ENCODE peak calls at places on chromosomes 11 and 22, in eight cellular contexts. I, E, Y, Z, R, N, W and L are unnamed samples.

GRCh38 chr11:107017433-107018227 is 646 bp downstream of the GUCY1A2 start:
- DNase-seq in N (no peak), I (no peak), R (peak), E (peak), W (peak), Z (peak), Y (peak), L (no peak)

GRCh38 chr11:520428-521178 is 13.6 kb upstream of the RNH1 start:
- DNase-seq in R (no peak), Y (no peak), E (peak), I (no peak), W (no peak), Z (no peak), N (no peak), L (no peak)

GRCh38 chr22:23845661-23846469 is 7.1 kb upstream of the DERL3 start:
- DNase-seq in W (no peak), N (no peak), E (peak), R (no peak), Z (no peak), I (no peak), Y (no peak), L (no peak)

GRCh38 chr11:86760577-86760976 is 39.8 kb upstream of the PRSS23 start:
- DNase-seq in R (no peak), E (no peak), W (no peak), I (no peak), Y (no peak), Z (no peak), N (no peak), L (no peak)

GRCh38 chr11:12745787-12746186 is 71.6 kb downstream of the TEAD1 start:
- DNase-seq in N (no peak), R (no peak), E (no peak), Z (no peak), Y (no peak), I (no peak), W (no peak), L (no peak)

GRCh38 chr11:12052676-12053605 is 44.5 kb upstream of the DKK3 start:
- DNase-seq in Z (no peak), Y (no peak), R (no peak), E (no peak), I (no peak), W (no peak), N (no peak), L (no peak)

GRCh38 chr11:19444231-19444630 is 203.5 kb upstream of the E2F8 start:
- DNase-seq in I (peak), Z (no peak), Y (no peak), W (no peak), N (no peak), R (no peak), E (peak), L (no peak)

GRCh38 chr11:14908214-14908880 is 16.3 kb upstream of the CYP2R1 start:
- DNase-seq in N (peak), Y (no peak), E (peak), Z (no peak), R (peak), W (peak), I (no peak), L (no peak)

GRCh38 chr11:60875856-60876485 is 8.6 kb downstream of the ZP1 start:
- DNase-seq in Y (no peak), E (no peak), W (no peak), Z (no peak), I (no peak), R (no peak), N (no peak), L (no peak)

GRCh38 chr11:12606597-12606996 is 67.6 kb upstream of the TEAD1 start:
- DNase-seq in N (no peak), Z (no peak), W (peak), E (peak), I (peak), R (no peak), Y (no peak), L (peak)

GRCh38 chr22:38924197-38924952 is 33.0 kb upstream of the APOBEC3A start:
- DNase-seq in E (peak), Z (no peak), W (peak), Y (no peak), R (no peak), N (no peak), I (peak), L (peak)

GRCh38 chr22:27972732-27973698 is 54.0 kb upstream of the PITPNB start:
- DNase-seq in N (no peak), R (no peak), E (peak), W (peak), I (no peak), Y (no peak), Z (no peak), L (no peak)

GRCh38 chr11:36057372-36058045 is 113.6 kb downstream of the LDLRAD3 start:
- DNase-seq in W (no peak), Y (no peak), E (no peak), N (no peak), Z (no peak), I (no peak), R (no peak), L (no peak)

GRCh38 chr22:29002603-29003002 is 59.0 kb downstream of the C22orf31 start:
- DNase-seq in Y (no peak), E (no peak), R (no peak), Z (no peak), N (no peak), I (no peak), W (no peak), L (no peak)

GRCh38 chr22:39917091-39917703 is 16.3 kb downstream of the GRAP2 start:
- DNase-seq in Y (no peak), N (no peak), E (no peak), Z (no peak), I (no peak), R (no peak), W (no peak), L (no peak)

GRCh38 chr11:112844530-112844929 is 116.7 kb upstream of the NCAM1 start:
- DNase-seq in Z (no peak), N (no peak), Y (no peak), I (no peak), W (peak), R (no peak), E (peak), L (no peak)

GRCh38 chr11:128913806-128914205 is 22.6 kb downstream of the KCNJ5 start:
- DNase-seq in W (no peak), I (no peak), E (no peak), N (no peak), Y (no peak), Z (no peak), R (no peak), L (no peak)

GRCh38 chr11:8584511-8584910 is 9.5 kb downstream of the STK33 start:
- DNase-seq in R (no peak), I (no peak), E (no peak), Y (no peak), W (no peak), N (no peak), Z (no peak), L (no peak)

GRCh38 chr11:125494987-125495725 is 909 bp downstream of the FEZ1 start:
- DNase-seq in N (no peak), E (peak), R (peak), Z (peak), Y (no peak), W (no peak), I (no peak), L (no peak)

GRCh38 chr22:37162221-37163095 is 12.7 kb upstream of the IL2RB start:
- DNase-seq in N (peak), Z (peak), W (no peak), I (no peak), Y (peak), E (no peak), R (no peak), L (no peak)

GRCh38 chr11:74325649-74326645 is 14.5 kb upstream of the P4HA3 start:
- DNase-seq in Y (no peak), N (no peak), Z (no peak), W (peak), R (no peak), I (no peak), E (peak), L (peak)

GRCh38 chr11:19766810-19767209 is 54.2 kb downstream of the NAV2 start:
- DNase-seq in N (no peak), I (no peak), E (peak), Z (no peak), Y (no peak), R (no peak), W (no peak), L (no peak)